ENCODE peak calls at places on chromosomes 4 and X, in four cellular contexts. One of them, this sample, is unnamed. For H3K4me1, the result is how much of the 10 kb centered on the place peaks cover.

GRCh38 chr4:143369556-143369955 is 32.9 kb downstream of the GAB1 start:
- ATAC-seq in upper lobe of left lung: no peak
- ATAC-seq in K562: no peak
- ATAC-seq in heart left ventricle: peak
- ATAC-seq in this sample: peak

GRCh38 chrX:2767631-2768455 is 16.0 kb downstream of the XG start:
- ATAC-seq in heart left ventricle: peak
- ATAC-seq in K562: peak
- ATAC-seq in upper lobe of left lung: peak
- ATAC-seq in this sample: peak

GRCh38 chr4:88465653-88466192 is 8.8 kb downstream of the HERC5 start:
- ATAC-seq in heart left ventricle: no peak
- ATAC-seq in K562: no peak
- ATAC-seq in upper lobe of left lung: no peak
- ATAC-seq in this sample: no peak

GRCh38 chrX:135543924-135544323 is 23.5 kb downstream of the INTS6L start:
- ATAC-seq in upper lobe of left lung: no peak
- ATAC-seq in heart left ventricle: no peak
- ATAC-seq in K562: peak
- ATAC-seq in this sample: no peak

GRCh38 chr4:132502096-132502552 is 647.0 kb upstream of the PCDH10 start:
- ATAC-seq in upper lobe of left lung: no peak
- ATAC-seq in heart left ventricle: no peak
- ATAC-seq in K562: no peak
- ATAC-seq in this sample: no peak

GRCh38 chrX:136228808-136229207 is 22.4 kb downstream of the MAP7D3 start:
- ATAC-seq in upper lobe of left lung: no peak
- ATAC-seq in heart left ventricle: no peak
- ATAC-seq in K562: no peak
- ATAC-seq in this sample: no peak

GRCh38 chr4:88240297-88240714 is 44.1 kb downstream of the PPM1K start:
- ATAC-seq in heart left ventricle: peak
- ATAC-seq in upper lobe of left lung: peak
- ATAC-seq in K562: no peak
- ATAC-seq in this sample: peak

GRCh38 chr4:67160409-67160808 is 384.9 kb downstream of the CENPC start:
- ATAC-seq in upper lobe of left lung: peak
- ATAC-seq in K562: no peak
- ATAC-seq in heart left ventricle: peak
- ATAC-seq in this sample: no peak

GRCh38 chr4:159178147-159178541 is 75.3 kb downstream of the RAPGEF2 start:
- ATAC-seq in K562: no peak
- ATAC-seq in upper lobe of left lung: no peak
- ATAC-seq in heart left ventricle: peak
- ATAC-seq in this sample: no peak

GRCh38 chr4:90126805-90127204 is 389 bp upstream of the CCSER1 start:
- ATAC-seq in upper lobe of left lung: no peak
- ATAC-seq in heart left ventricle: no peak
- ATAC-seq in K562: no peak
- ATAC-seq in this sample: no peak

GRCh38 chr4:45741897-45742296 is 382.0 kb downstream of the GABRG1 start:
- ATAC-seq in K562: no peak
- ATAC-seq in heart left ventricle: no peak
- ATAC-seq in upper lobe of left lung: no peak
- ATAC-seq in this sample: no peak

GRCh38 chr4:526189-526909 is 27.3 kb downstream of the PIGG start:
- ATAC-seq in K562: no peak
- ATAC-seq in heart left ventricle: no peak
- ATAC-seq in upper lobe of left lung: peak
- ATAC-seq in this sample: no peak

GRCh38 chr4:7358100-7358735 is 76.5 kb downstream of the PSAPL1 start:
- ATAC-seq in heart left ventricle: peak
- ATAC-seq in K562: no peak
- ATAC-seq in upper lobe of left lung: peak
- ATAC-seq in this sample: peak

GRCh38 chr4:74932832-74933561 is at the start of gene PARM1:
- ATAC-seq in K562: peak
- ATAC-seq in upper lobe of left lung: peak
- ATAC-seq in heart left ventricle: peak
- ATAC-seq in this sample: peak

GRCh38 chr4:170014359-170015008 is 11.7 kb downstream of the MFAP3L start:
- ATAC-seq in K562: no peak
- ATAC-seq in heart left ventricle: no peak
- ATAC-seq in upper lobe of left lung: no peak
- ATAC-seq in this sample: no peak

GRCh38 chr4:60201052-60201673 is 999.0 kb upstream of the ADGRL3 start:
- ATAC-seq in upper lobe of left lung: no peak
- ATAC-seq in heart left ventricle: no peak
- ATAC-seq in K562: peak
- ATAC-seq in this sample: no peak

GRCh38 chr4:142128529-142128928 is 492.1 kb downstream of the IL15 start:
- ATAC-seq in K562: no peak
- ATAC-seq in upper lobe of left lung: no peak
- ATAC-seq in heart left ventricle: peak
- ATAC-seq in this sample: peak

GRCh38 chrX:45134775-45135174 is 65.9 kb downstream of the DIPK2B start:
- ATAC-seq in heart left ventricle: peak
- ATAC-seq in K562: no peak
- ATAC-seq in upper lobe of left lung: no peak
- ATAC-seq in this sample: no peak

GRCh38 chr4:108146346-108146745 is 22.4 kb downstream of the LEF1 start:
- ATAC-seq in heart left ventricle: no peak
- ATAC-seq in upper lobe of left lung: no peak
- ATAC-seq in K562: no peak
- ATAC-seq in this sample: no peak

GRCh38 chrX:154412468-154412867 is 1.1 kb downstream of the TAFAZZIN start:
- ATAC-seq in heart left ventricle: peak
- ATAC-seq in upper lobe of left lung: peak
- ATAC-seq in K562: no peak
- ATAC-seq in this sample: peak

GRCh38 chr4:1834047-1834769 is 21.7 kb downstream of the LETM1 start:
- ATAC-seq in heart left ventricle: no peak
- ATAC-seq in K562: no peak
- ATAC-seq in upper lobe of left lung: no peak
- ATAC-seq in this sample: no peak

GRCh38 chr4:89290727-89291126 is 16.9 kb downstream of the GPRIN3 start:
- ATAC-seq in heart left ventricle: peak
- ATAC-seq in K562: no peak
- ATAC-seq in upper lobe of left lung: no peak
- ATAC-seq in this sample: no peak

GRCh38 chr4:113646456-113646809 is 115.1 kb downstream of the CAMK2D start:
- ATAC-seq in K562: no peak
- ATAC-seq in upper lobe of left lung: no peak
- ATAC-seq in heart left ventricle: peak
- ATAC-seq in this sample: no peak

GRCh38 chr4:29578329-29578728 is 1141.8 kb upstream of the PCDH7 start:
- ATAC-seq in heart left ventricle: no peak
- ATAC-seq in K562: no peak
- ATAC-seq in upper lobe of left lung: no peak
- ATAC-seq in this sample: no peak

GRCh38 chr4:174222266-174222872 is 61.1 kb downstream of the FBXO8 start:
- ATAC-seq in upper lobe of left lung: no peak
- ATAC-seq in heart left ventricle: no peak
- ATAC-seq in K562: peak
- ATAC-seq in this sample: no peak

GRCh38 chr4:47669946-47670345 is 167.9 kb downstream of the CORIN start:
- ATAC-seq in K562: no peak
- ATAC-seq in heart left ventricle: no peak
- ATAC-seq in upper lobe of left lung: no peak
- ATAC-seq in this sample: no peak

GRCh38 chrX:378443-378842 is 8.3 kb downstream of the PPP2R3B start:
- ATAC-seq in heart left ventricle: no peak
- ATAC-seq in K562: no peak
- ATAC-seq in upper lobe of left lung: peak
- ATAC-seq in this sample: no peak

GRCh38 chr4:30719363-30720020 is 677 bp upstream of the PCDH7 start:
- ATAC-seq in K562: no peak
- ATAC-seq in upper lobe of left lung: peak
- ATAC-seq in heart left ventricle: peak
- ATAC-seq in this sample: peak

GRCh38 chrX:11380187-11380586 is 87.0 kb downstream of the AMELX start:
- ATAC-seq in upper lobe of left lung: no peak
- ATAC-seq in K562: no peak
- ATAC-seq in heart left ventricle: peak
- ATAC-seq in this sample: peak

GRCh38 chr4:89753601-89754066 is 83.3 kb downstream of the SNCA start:
- ATAC-seq in heart left ventricle: no peak
- ATAC-seq in K562: no peak
- ATAC-seq in upper lobe of left lung: no peak
- ATAC-seq in this sample: peak

DNA sequence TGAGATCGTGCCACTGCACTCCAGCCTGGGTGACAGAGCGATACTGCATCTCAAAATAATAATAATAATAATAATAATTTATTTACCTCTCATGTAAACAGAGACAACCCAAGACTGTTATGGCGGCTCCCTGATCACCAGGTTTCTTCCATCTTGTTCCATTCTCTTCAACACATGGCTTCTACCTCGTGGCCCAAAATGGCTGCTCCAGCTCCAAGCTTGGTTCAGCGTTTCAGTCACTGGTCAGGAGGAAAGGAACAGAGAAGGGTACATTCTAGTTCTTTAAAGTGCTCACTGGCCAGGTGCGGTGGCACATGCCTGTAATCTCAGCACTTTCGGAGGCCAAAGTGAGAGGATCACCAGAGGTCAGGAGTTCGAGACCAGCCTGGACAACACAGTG is 24.9 kb upstream of the CHRNA9 start:
- ATAC-seq in K562: no peak
- ATAC-seq in heart left ventricle: no peak
- ATAC-seq in upper lobe of left lung: no peak
- ATAC-seq in this sample: no peak
- H3K4me1 ChIP-seq in K562: under half
- H3K4me1 ChIP-seq in heart left ventricle: under half
- H3K4me1 ChIP-seq in upper lobe of left lung: under half
- H3K4me1 ChIP-seq in this sample: under half

DNA sequence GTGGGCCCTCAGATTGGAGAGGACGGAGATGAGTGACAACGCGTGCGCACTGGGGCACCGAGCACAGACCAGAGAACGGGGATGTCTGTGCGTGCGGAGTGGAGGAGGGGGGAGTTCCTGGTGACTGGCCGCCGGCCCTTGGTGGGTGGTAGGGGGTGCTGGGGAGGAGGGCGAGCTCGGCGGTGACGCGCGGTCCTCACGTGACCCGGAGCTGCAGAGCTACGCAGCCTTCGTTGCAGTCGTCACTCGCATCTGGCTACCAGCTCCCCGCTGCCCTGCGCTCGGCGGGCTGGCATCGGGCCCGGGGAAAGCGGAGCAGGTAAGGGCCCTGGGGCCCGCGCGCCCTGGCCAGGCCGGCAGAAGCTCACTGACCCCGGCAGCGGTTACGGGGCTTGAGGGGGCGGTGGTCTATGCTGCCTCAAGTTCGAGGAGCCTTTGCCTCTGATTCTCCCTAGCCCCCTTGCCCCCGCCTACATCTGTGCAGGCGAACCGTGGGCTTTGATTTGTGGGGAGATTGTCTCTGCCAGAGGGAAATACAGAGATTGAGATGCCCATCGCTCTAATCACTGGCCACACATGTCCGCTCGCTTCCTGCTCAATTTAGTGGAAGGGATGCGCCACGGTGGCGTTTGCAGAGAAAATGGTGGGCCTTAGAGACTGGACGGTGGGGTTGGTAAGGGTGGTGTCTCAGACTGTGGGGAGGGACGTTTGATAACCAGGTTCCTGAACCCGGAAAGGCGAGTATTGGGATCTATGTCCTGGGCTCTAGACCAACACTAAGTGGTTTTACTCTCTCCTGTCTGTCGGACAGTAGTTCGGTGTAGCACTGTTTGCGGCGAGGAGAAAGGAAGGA is at the start of gene ARMCX4:
- ATAC-seq in K562: no peak
- ATAC-seq in upper lobe of left lung: peak
- ATAC-seq in heart left ventricle: peak
- ATAC-seq in this sample: peak
- TF ChIP-seq POLR2A in K562: no peak
- TF ChIP-seq POLR2A in upper lobe of left lung: no peak
- TF ChIP-seq POLR2A in heart left ventricle: no peak
- TF ChIP-seq POLR2A in this sample: no peak

DNA sequence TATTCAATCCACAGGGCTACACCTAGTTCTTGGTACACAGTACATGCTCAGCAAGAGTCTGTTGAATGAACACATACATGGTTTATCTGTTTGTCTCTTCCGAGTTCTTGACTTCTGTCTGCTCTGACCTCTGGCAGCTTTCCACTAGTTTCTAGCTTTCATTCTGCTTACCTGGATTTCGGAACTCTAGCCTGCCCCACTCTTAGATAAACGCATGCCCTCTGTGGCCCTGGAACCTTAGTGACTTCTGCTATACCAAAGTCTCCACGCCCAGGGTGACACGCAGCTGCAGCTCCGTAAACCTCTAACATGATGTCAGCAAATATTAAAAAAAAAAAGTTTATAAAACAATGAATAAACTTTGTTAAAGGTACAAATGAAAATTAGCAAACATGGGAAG is 1.3 kb upstream of the SLC25A4 start:
- ATAC-seq in upper lobe of left lung: no peak
- ATAC-seq in K562: no peak
- ATAC-seq in heart left ventricle: no peak
- ATAC-seq in this sample: no peak
- H3K4me1 ChIP-seq in upper lobe of left lung: under half
- H3K4me1 ChIP-seq in K562: under half
- H3K4me1 ChIP-seq in heart left ventricle: half or more
- H3K4me1 ChIP-seq in this sample: under half

DNA sequence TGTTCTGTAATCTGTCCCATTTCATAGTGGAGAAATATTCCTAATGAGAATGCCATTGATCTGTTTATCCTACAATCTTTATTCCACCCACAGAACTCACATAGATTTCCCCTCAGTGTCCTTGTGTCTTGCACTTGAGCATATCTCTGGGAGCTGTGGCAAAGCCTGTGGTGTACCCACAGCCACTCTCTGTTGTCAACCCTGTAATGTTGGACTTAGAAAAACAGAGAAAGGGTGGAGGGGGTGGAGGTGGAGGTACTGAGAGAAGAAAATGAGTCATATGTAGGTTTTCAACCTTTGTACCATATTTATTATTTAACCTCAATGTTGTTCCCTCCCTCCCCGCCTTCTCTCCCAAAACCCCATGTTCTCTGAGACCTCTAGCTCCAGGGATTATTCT is 46.9 kb upstream of the TLL1 start:
- ATAC-seq in upper lobe of left lung: no peak
- ATAC-seq in heart left ventricle: no peak
- ATAC-seq in K562: no peak
- ATAC-seq in this sample: no peak
- TF ChIP-seq POLR2A in upper lobe of left lung: no peak
- TF ChIP-seq POLR2A in heart left ventricle: no peak
- TF ChIP-seq POLR2A in K562: no peak
- TF ChIP-seq POLR2A in this sample: no peak

GRCh38 chr4:83552085-83552484 is 16.2 kb downstream of the GPAT3 start:
- ATAC-seq in K562: no peak
- ATAC-seq in heart left ventricle: peak
- ATAC-seq in upper lobe of left lung: no peak
- ATAC-seq in this sample: no peak
- H3K4me1 ChIP-seq in K562: under half
- H3K4me1 ChIP-seq in heart left ventricle: under half
- H3K4me1 ChIP-seq in upper lobe of left lung: under half
- H3K4me1 ChIP-seq in this sample: under half